ENCODE peak calls at places on chromosomes 11 and 22, in eight cellular contexts. One of them, this sample, is unnamed.

GRCh38 chr22:26479792-26480610 is 3.6 kb downstream of the HPS4 start:
- DNase-seq in CD4-positive, alpha-beta T cell: no peak
- DNase-seq in fibroblast of the aortic adventitia: no peak
- DNase-seq in BJ: no peak
- DNase-seq in ovary: no peak
- DNase-seq in kidney: no peak
- DNase-seq in Caco-2: no peak
- DNase-seq in CD8-positive, alpha-beta T cell: no peak
- DNase-seq in this sample: no peak

GRCh38 chr11:120108154-120108784 is 29.6 kb downstream of the TRIM29 start:
- DNase-seq in CD4-positive, alpha-beta T cell: peak
- DNase-seq in fibroblast of the aortic adventitia: peak
- DNase-seq in BJ: no peak
- DNase-seq in ovary: peak
- DNase-seq in kidney: no peak
- DNase-seq in Caco-2: peak
- DNase-seq in CD8-positive, alpha-beta T cell: peak
- DNase-seq in this sample: peak

GRCh38 chr11:65786786-65787636 is at the start of gene OVOL1:
- DNase-seq in CD4-positive, alpha-beta T cell: no peak
- DNase-seq in fibroblast of the aortic adventitia: no peak
- DNase-seq in BJ: no peak
- DNase-seq in ovary: no peak
- DNase-seq in kidney: peak
- DNase-seq in Caco-2: peak
- DNase-seq in CD8-positive, alpha-beta T cell: no peak
- DNase-seq in this sample: no peak

GRCh38 chr11:128462189-128462588 is 125.2 kb downstream of the ETS1 start:
- DNase-seq in CD4-positive, alpha-beta T cell: no peak
- DNase-seq in fibroblast of the aortic adventitia: no peak
- DNase-seq in BJ: no peak
- DNase-seq in ovary: no peak
- DNase-seq in kidney: no peak
- DNase-seq in Caco-2: no peak
- DNase-seq in CD8-positive, alpha-beta T cell: no peak
- DNase-seq in this sample: no peak

GRCh38 chr11:30457045-30457444 is 129.1 kb downstream of the MPPED2 start:
- DNase-seq in CD4-positive, alpha-beta T cell: no peak
- DNase-seq in fibroblast of the aortic adventitia: no peak
- DNase-seq in BJ: no peak
- DNase-seq in ovary: no peak
- DNase-seq in kidney: no peak
- DNase-seq in Caco-2: no peak
- DNase-seq in CD8-positive, alpha-beta T cell: no peak
- DNase-seq in this sample: no peak

GRCh38 chr11:131571571-131571970 is 201.2 kb downstream of the NTM start:
- DNase-seq in CD4-positive, alpha-beta T cell: no peak
- DNase-seq in fibroblast of the aortic adventitia: no peak
- DNase-seq in BJ: no peak
- DNase-seq in ovary: no peak
- DNase-seq in kidney: no peak
- DNase-seq in Caco-2: no peak
- DNase-seq in CD8-positive, alpha-beta T cell: no peak
- DNase-seq in this sample: no peak

GRCh38 chr22:41947181-41948080 is 479 bp upstream of the CENPM start:
- DNase-seq in CD4-positive, alpha-beta T cell: no peak
- DNase-seq in fibroblast of the aortic adventitia: no peak
- DNase-seq in BJ: no peak
- DNase-seq in ovary: no peak
- DNase-seq in kidney: no peak
- DNase-seq in Caco-2: no peak
- DNase-seq in CD8-positive, alpha-beta T cell: no peak
- DNase-seq in this sample: no peak

GRCh38 chr11:22415481-22415880 is 77.3 kb downstream of the SLC17A6 start:
- DNase-seq in CD4-positive, alpha-beta T cell: no peak
- DNase-seq in fibroblast of the aortic adventitia: no peak
- DNase-seq in BJ: no peak
- DNase-seq in ovary: no peak
- DNase-seq in kidney: no peak
- DNase-seq in Caco-2: no peak
- DNase-seq in CD8-positive, alpha-beta T cell: no peak
- DNase-seq in this sample: no peak

GRCh38 chr11:12007230-12007593 is 1.2 kb downstream of the DKK3 start:
- DNase-seq in CD4-positive, alpha-beta T cell: no peak
- DNase-seq in fibroblast of the aortic adventitia: no peak
- DNase-seq in BJ: no peak
- DNase-seq in ovary: no peak
- DNase-seq in kidney: no peak
- DNase-seq in Caco-2: no peak
- DNase-seq in CD8-positive, alpha-beta T cell: no peak
- DNase-seq in this sample: no peak

GRCh38 chr11:61026121-61027031 is 54.9 kb downstream of the CD6 start:
- DNase-seq in CD4-positive, alpha-beta T cell: no peak
- DNase-seq in fibroblast of the aortic adventitia: no peak
- DNase-seq in BJ: no peak
- DNase-seq in ovary: no peak
- DNase-seq in kidney: no peak
- DNase-seq in Caco-2: no peak
- DNase-seq in CD8-positive, alpha-beta T cell: no peak
- DNase-seq in this sample: no peak

GRCh38 chr11:128909438-128910125 is 18.4 kb downstream of the KCNJ5 start:
- DNase-seq in CD4-positive, alpha-beta T cell: no peak
- DNase-seq in fibroblast of the aortic adventitia: no peak
- DNase-seq in BJ: no peak
- DNase-seq in ovary: no peak
- DNase-seq in kidney: peak
- DNase-seq in Caco-2: no peak
- DNase-seq in CD8-positive, alpha-beta T cell: no peak
- DNase-seq in this sample: no peak

GRCh38 chr11:2314525-2315394 is 12.9 kb downstream of the TSPAN32 start:
- DNase-seq in CD4-positive, alpha-beta T cell: no peak
- DNase-seq in fibroblast of the aortic adventitia: peak
- DNase-seq in BJ: no peak
- DNase-seq in ovary: peak
- DNase-seq in kidney: peak
- DNase-seq in Caco-2: no peak
- DNase-seq in CD8-positive, alpha-beta T cell: no peak
- DNase-seq in this sample: peak

GRCh38 chr11:33716236-33716635 is 15.6 kb upstream of the C11orf91 start:
- DNase-seq in CD4-positive, alpha-beta T cell: no peak
- DNase-seq in fibroblast of the aortic adventitia: peak
- DNase-seq in BJ: no peak
- DNase-seq in ovary: no peak
- DNase-seq in kidney: no peak
- DNase-seq in Caco-2: no peak
- DNase-seq in CD8-positive, alpha-beta T cell: no peak
- DNase-seq in this sample: peak

GRCh38 chr11:67356867-67357561 is 3.7 kb upstream of the POLD4 start:
- DNase-seq in CD4-positive, alpha-beta T cell: peak
- DNase-seq in fibroblast of the aortic adventitia: peak
- DNase-seq in BJ: no peak
- DNase-seq in ovary: no peak
- DNase-seq in kidney: no peak
- DNase-seq in Caco-2: peak
- DNase-seq in CD8-positive, alpha-beta T cell: peak
- DNase-seq in this sample: peak

GRCh38 chr11:112163875-112164521 is at the start of gene IL18:
- DNase-seq in CD4-positive, alpha-beta T cell: no peak
- DNase-seq in fibroblast of the aortic adventitia: no peak
- DNase-seq in BJ: no peak
- DNase-seq in ovary: no peak
- DNase-seq in kidney: peak
- DNase-seq in Caco-2: peak
- DNase-seq in CD8-positive, alpha-beta T cell: no peak
- DNase-seq in this sample: no peak

GRCh38 chr11:133936136-133936535 is 20.6 kb downstream of the IGSF9B start:
- DNase-seq in CD4-positive, alpha-beta T cell: no peak
- DNase-seq in fibroblast of the aortic adventitia: no peak
- DNase-seq in BJ: no peak
- DNase-seq in ovary: no peak
- DNase-seq in kidney: no peak
- DNase-seq in Caco-2: no peak
- DNase-seq in CD8-positive, alpha-beta T cell: no peak
- DNase-seq in this sample: no peak

GRCh38 chr11:35461917-35462316 is 42.6 kb upstream of the SLC1A2 start:
- DNase-seq in CD4-positive, alpha-beta T cell: no peak
- DNase-seq in fibroblast of the aortic adventitia: no peak
- DNase-seq in BJ: no peak
- DNase-seq in ovary: no peak
- DNase-seq in kidney: no peak
- DNase-seq in Caco-2: no peak
- DNase-seq in CD8-positive, alpha-beta T cell: no peak
- DNase-seq in this sample: no peak
- TF ChIP-seq CTCF in CD4-positive, alpha-beta T cell: no peak
- TF ChIP-seq CTCF in fibroblast of the aortic adventitia: no peak
- TF ChIP-seq CTCF in BJ: no peak
- TF ChIP-seq CTCF in ovary: no peak
- TF ChIP-seq CTCF in kidney: no peak
- TF ChIP-seq CTCF in Caco-2: no peak
- TF ChIP-seq CTCF in CD8-positive, alpha-beta T cell: no peak
- TF ChIP-seq CTCF in this sample: no peak

DNA sequence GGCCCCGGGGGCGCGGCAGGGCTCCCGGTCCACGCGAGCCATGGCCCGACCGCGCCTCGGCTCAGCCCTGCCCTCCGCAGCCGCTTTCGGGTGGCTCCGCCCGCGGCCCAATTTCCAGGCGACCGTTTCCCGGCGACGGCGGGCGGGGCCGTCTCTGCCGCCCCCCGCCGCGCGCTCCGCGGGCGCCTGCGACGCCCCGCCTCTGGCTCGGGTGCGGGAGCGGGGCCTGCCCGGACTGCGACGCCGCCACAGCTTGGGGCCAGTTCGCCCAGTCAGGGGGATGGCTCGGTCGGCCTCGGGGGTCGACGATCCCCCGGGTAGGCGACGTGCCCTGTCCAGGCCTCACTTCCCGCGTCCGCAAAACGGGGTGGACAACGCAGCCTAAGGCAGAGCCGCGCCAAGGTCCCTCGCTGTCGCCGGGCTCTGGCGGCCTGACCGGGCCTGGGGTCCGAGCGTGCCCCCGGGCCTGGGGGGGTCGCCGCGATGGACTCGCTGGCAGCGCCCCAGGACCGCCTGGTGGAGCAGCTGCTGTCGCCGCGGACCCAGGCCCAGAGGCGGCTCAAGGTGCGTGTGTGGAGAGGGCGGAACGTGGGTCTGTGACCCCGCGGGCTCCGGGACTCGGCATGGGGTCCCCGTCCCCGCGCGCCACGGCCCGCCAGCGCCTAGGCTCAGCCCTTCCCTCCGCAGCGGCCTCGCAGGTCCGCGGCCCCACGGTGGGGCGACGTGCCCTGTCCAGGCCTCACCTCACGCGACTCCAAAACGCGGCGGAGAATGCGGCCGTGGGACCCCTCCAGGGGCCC is 4.2 kb downstream of the SEPTIN5 start:
- DNase-seq in CD4-positive, alpha-beta T cell: no peak
- DNase-seq in fibroblast of the aortic adventitia: no peak
- DNase-seq in BJ: no peak
- DNase-seq in ovary: no peak
- DNase-seq in kidney: no peak
- DNase-seq in Caco-2: no peak
- DNase-seq in CD8-positive, alpha-beta T cell: no peak
- DNase-seq in this sample: no peak
- TF ChIP-seq CTCF in CD4-positive, alpha-beta T cell: peak
- TF ChIP-seq CTCF in fibroblast of the aortic adventitia: no peak
- TF ChIP-seq CTCF in BJ: no peak
- TF ChIP-seq CTCF in ovary: no peak
- TF ChIP-seq CTCF in kidney: no peak
- TF ChIP-seq CTCF in Caco-2: no peak
- TF ChIP-seq CTCF in CD8-positive, alpha-beta T cell: peak
- TF ChIP-seq CTCF in this sample: no peak

DNA sequence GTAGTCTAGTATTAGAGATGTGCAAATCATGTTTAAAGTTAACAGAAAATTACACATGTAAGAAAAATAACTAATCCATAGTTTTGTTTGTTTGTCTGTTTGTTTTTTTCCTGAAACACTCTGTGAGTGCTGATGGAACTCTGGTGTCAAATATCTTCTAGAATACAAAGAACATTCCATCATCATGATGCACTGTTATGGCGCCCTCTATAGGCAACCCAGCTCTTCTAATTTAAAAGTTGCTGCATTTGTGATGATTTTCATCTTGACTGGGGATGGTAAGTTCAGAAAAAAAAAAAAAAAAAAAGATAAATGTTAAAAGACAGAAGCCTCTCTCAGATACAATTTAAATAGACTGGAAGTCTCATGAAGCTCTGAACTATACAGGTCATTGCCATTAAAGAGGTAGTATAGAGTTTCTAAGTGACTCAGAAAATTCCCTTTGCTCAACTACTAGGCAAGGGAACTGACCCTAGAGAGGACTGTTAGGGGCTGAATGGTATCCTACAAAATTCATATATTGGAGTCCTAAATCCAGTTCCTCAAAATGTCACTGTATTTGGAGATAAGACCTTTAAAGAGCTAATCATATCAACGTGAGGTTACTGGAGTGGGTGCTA is 597.2 kb upstream of the ANO3 start:
- DNase-seq in CD4-positive, alpha-beta T cell: no peak
- DNase-seq in fibroblast of the aortic adventitia: peak
- DNase-seq in BJ: no peak
- DNase-seq in ovary: no peak
- DNase-seq in kidney: no peak
- DNase-seq in Caco-2: peak
- DNase-seq in CD8-positive, alpha-beta T cell: no peak
- DNase-seq in this sample: no peak
- TF ChIP-seq CTCF in CD4-positive, alpha-beta T cell: no peak
- TF ChIP-seq CTCF in fibroblast of the aortic adventitia: peak
- TF ChIP-seq CTCF in BJ: no peak
- TF ChIP-seq CTCF in ovary: no peak
- TF ChIP-seq CTCF in kidney: no peak
- TF ChIP-seq CTCF in Caco-2: peak
- TF ChIP-seq CTCF in CD8-positive, alpha-beta T cell: no peak
- TF ChIP-seq CTCF in this sample: peak

GRCh38 chr11:115133810-115134209 is 370.4 kb downstream of the CADM1 start:
- DNase-seq in CD4-positive, alpha-beta T cell: no peak
- DNase-seq in fibroblast of the aortic adventitia: no peak
- DNase-seq in BJ: no peak
- DNase-seq in ovary: no peak
- DNase-seq in kidney: no peak
- DNase-seq in Caco-2: no peak
- DNase-seq in CD8-positive, alpha-beta T cell: no peak
- DNase-seq in this sample: no peak

GRCh38 chr11:115135936-115136335 is 368.3 kb downstream of the CADM1 start:
- DNase-seq in CD4-positive, alpha-beta T cell: no peak
- DNase-seq in fibroblast of the aortic adventitia: no peak
- DNase-seq in BJ: no peak
- DNase-seq in ovary: no peak
- DNase-seq in kidney: peak
- DNase-seq in Caco-2: no peak
- DNase-seq in CD8-positive, alpha-beta T cell: no peak
- DNase-seq in this sample: no peak

GRCh38 chr11:115129771-115130306 is 374.4 kb downstream of the CADM1 start:
- DNase-seq in CD4-positive, alpha-beta T cell: no peak
- DNase-seq in fibroblast of the aortic adventitia: no peak
- DNase-seq in BJ: no peak
- DNase-seq in ovary: no peak
- DNase-seq in kidney: no peak
- DNase-seq in Caco-2: no peak
- DNase-seq in CD8-positive, alpha-beta T cell: no peak
- DNase-seq in this sample: no peak

GRCh38 chr11:115134886-115135285 is 369.3 kb downstream of the CADM1 start:
- DNase-seq in CD4-positive, alpha-beta T cell: no peak
- DNase-seq in fibroblast of the aortic adventitia: no peak
- DNase-seq in BJ: no peak
- DNase-seq in ovary: no peak
- DNase-seq in kidney: peak
- DNase-seq in Caco-2: no peak
- DNase-seq in CD8-positive, alpha-beta T cell: no peak
- DNase-seq in this sample: no peak

GRCh38 chr11:115132829-115133228 is 371.4 kb downstream of the CADM1 start:
- DNase-seq in CD4-positive, alpha-beta T cell: no peak
- DNase-seq in fibroblast of the aortic adventitia: no peak
- DNase-seq in BJ: no peak
- DNase-seq in ovary: no peak
- DNase-seq in kidney: no peak
- DNase-seq in Caco-2: peak
- DNase-seq in CD8-positive, alpha-beta T cell: no peak
- DNase-seq in this sample: no peak
- TF ChIP-seq CTCF in CD4-positive, alpha-beta T cell: no peak
- TF ChIP-seq CTCF in fibroblast of the aortic adventitia: no peak
- TF ChIP-seq CTCF in BJ: no peak
- TF ChIP-seq CTCF in ovary: no peak
- TF ChIP-seq CTCF in kidney: peak
- TF ChIP-seq CTCF in Caco-2: peak
- TF ChIP-seq CTCF in CD8-positive, alpha-beta T cell: no peak
- TF ChIP-seq CTCF in this sample: peak